ENCODE peak calls at places on chromosomes 6 and 20, in six cellular contexts. L is astrocyte of the cerebellum, I is lung, Z is pancreas, U is adrenal gland, O is fibroblast of lung. R is an unnamed sample.

GRCh38 chr6:156933201-156934053 is 156.2 kb downstream of the ARID1B start:
- DNase-seq in L (no peak), I (peak; percentile 41), Z (peak; percentile 74), U (no peak), O (no peak), R (no peak)

GRCh38 chr20:37207176-37207575 is 27.8 kb upstream of the MROH8 start:
- DNase-seq in L (no peak), I (no peak), Z (no peak), U (no peak), O (no peak), R (no peak)

GRCh38 chr20:56234110-56234509 is 14.4 kb upstream of the MC3R start:
- DNase-seq in L (no peak), I (no peak), Z (no peak), U (no peak), O (no peak), R (no peak)

GRCh38 chr6:103105686-103106085 is 1712.2 kb downstream of the GRIK2 start:
- DNase-seq in L (no peak), I (no peak), Z (no peak), U (no peak), O (no peak), R (no peak)

GRCh38 chr6:69917834-69918233 is 51.5 kb downstream of the COL19A1 start:
- DNase-seq in L (no peak), I (no peak), Z (no peak), U (no peak), O (peak; percentile 63), R (no peak)

GRCh38 chr20:37534401-37535157 is 6.9 kb upstream of the BLCAP start:
- DNase-seq in L (peak; percentile 73), I (peak; percentile 65), Z (no peak), U (peak; percentile 52), O (peak; percentile 62), R (peak; percentile 51)

GRCh38 chr20:23120936-23121765 is 35.0 kb upstream of the CD93 start:
- DNase-seq in L (no peak), I (no peak), Z (no peak), U (no peak), O (no peak), R (no peak)

GRCh38 chr6:72672906-72673305 is 51.0 kb downstream of the KCNQ5 start:
- DNase-seq in L (no peak), I (no peak), Z (no peak), U (no peak), O (no peak), R (no peak)

GRCh38 chr20:57301026-57301425 is 28.6 kb upstream of the SPO11 start:
- DNase-seq in L (no peak), I (no peak), Z (no peak), U (no peak), O (no peak), R (no peak)

GRCh38 chr6:20744911-20745557 is 210.8 kb downstream of the CDKAL1 start:
- DNase-seq in L (no peak), I (no peak), Z (no peak), U (no peak), O (no peak), R (no peak)

GRCh38 chr6:151806757-151807512 is 547 bp upstream of the ESR1 start:
- DNase-seq in L (no peak), I (no peak), Z (no peak), U (no peak), O (peak; percentile 13), R (no peak)

GRCh38 chr20:62027698-62028321 is 37.9 kb downstream of the TAF4 start:
- DNase-seq in L (no peak), I (no peak), Z (no peak), U (no peak), O (no peak), R (no peak)

GRCh38 chr6:31738048-31738979 is 1.5 kb upstream of the MSH5 start:
- DNase-seq in L (peak; percentile 65), I (no peak), Z (peak; percentile 52), U (no peak), O (peak; percentile 84), R (no peak)

GRCh38 chr20:36153754-36154695 is 515 bp upstream of the EPB41L1 start:
- DNase-seq in L (no peak), I (peak; percentile 85), Z (peak; percentile 92), U (peak; percentile 94), O (peak; percentile 68), R (no peak)

GRCh38 chr6:43865947-43866346 is 95.9 kb downstream of the VEGFA start:
- DNase-seq in L (no peak), I (no peak), Z (no peak), U (no peak), O (no peak), R (peak; percentile 59)

GRCh38 chr20:49594143-49594928 is 26.4 kb upstream of the PTGIS start:
- DNase-seq in L (no peak), I (no peak), Z (no peak), U (no peak), O (peak; percentile 77), R (peak; percentile 75)

GRCh38 chr6:135212020-135212806 is 31.1 kb downstream of the MYB start:
- DNase-seq in L (no peak), I (no peak), Z (no peak), U (no peak), O (peak; percentile 51), R (no peak)

GRCh38 chr20:34532751-34533150 is 16.5 kb downstream of the DYNLRB1 start:
- DNase-seq in L (no peak), I (no peak), Z (no peak), U (no peak), O (no peak), R (no peak)

DNA sequence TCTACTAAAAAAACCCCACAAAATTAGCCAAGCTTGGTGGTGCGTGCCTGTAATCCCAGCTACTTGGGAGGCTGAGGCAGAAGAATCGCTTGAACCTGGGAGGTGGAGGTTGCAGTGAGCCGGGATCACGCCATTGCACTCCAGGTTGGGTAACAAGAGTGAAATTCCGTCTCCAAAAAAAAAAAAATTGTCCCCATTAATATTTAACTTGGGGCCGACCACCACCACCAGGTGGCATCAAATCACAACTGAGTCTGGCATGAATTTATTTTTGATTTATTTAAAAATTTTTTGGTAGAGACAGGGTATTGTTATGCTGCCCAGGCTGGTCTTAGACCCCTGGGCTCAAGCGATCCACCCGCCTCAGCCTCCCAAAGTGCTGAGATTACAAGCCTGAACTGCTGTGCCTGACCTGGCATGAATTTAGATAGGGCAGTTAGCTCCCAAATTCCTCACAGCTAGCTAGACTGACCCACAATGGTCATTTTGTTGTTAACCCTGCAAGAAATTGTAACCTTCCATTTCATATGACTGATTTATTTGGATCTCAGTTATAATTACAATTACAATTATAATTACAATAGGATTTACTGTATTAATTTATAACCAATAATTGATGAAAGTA is 17.1 kb upstream of the BEND3 start:
- DNase-seq in L (no peak), I (no peak), Z (no peak), U (no peak), O (peak; percentile 20), R (no peak)
- TF ChIP-seq CTCF in L (peak; percentile 57), I (no peak), Z (no peak), U (peak; percentile 48), O (peak; percentile 60), R (peak; percentile 57)

GRCh38 chr20:50730765-50731054 is 670 bp upstream of the PARD6B start:
- DNase-seq in L (no peak), I (no peak), Z (no peak), U (no peak), O (no peak), R (no peak)
- TF ChIP-seq CTCF in L (no peak), I (no peak), Z (no peak), U (no peak), O (no peak), R (no peak)

GRCh38 chr6:6785163-6785521 is 196.6 kb downstream of the LY86 start:
- DNase-seq in L (no peak), I (no peak), Z (peak; percentile 55), U (peak; percentile 90), O (peak; percentile 7), R (no peak)

GRCh38 chr6:6784514-6785162 is 196.1 kb downstream of the LY86 start:
- DNase-seq in L (no peak), I (no peak), Z (no peak), U (no peak), O (no peak), R (no peak)

GRCh38 chr6:6790891-6791290 is 202.4 kb downstream of the LY86 start:
- DNase-seq in L (no peak), I (no peak), Z (no peak), U (no peak), O (peak; percentile 35), R (no peak)

GRCh38 chr6:6790393-6790792 is 201.9 kb downstream of the LY86 start:
- DNase-seq in L (no peak), I (no peak), Z (no peak), U (no peak), O (no peak), R (no peak)

GRCh38 chr6:6788394-6789020 is 200.0 kb downstream of the LY86 start:
- DNase-seq in L (no peak), I (no peak), Z (no peak), U (no peak), O (no peak), R (no peak)
- TF ChIP-seq CTCF in L (peak; percentile 39), I (no peak), Z (peak; percentile 30), U (peak; percentile 38), O (peak; percentile 67), R (peak; percentile 60)

GRCh38 chr20:5806457-5807263 is 56.5 kb downstream of the SHLD1 start:
- DNase-seq in L (no peak), I (no peak), Z (no peak), U (no peak), O (no peak), R (no peak)
- TF ChIP-seq CTCF in L (no peak), I (no peak), Z (no peak), U (peak; percentile 14), O (peak; percentile 26), R (peak; percentile 18)

GRCh38 chr6:30685977-30686907 is at the start of gene PPP1R18:
- DNase-seq in L (no peak), I (peak; percentile 82), Z (peak; percentile 79), U (peak; percentile 85), O (no peak), R (no peak)

GRCh38 chr6:30683980-30684338 is 2.5 kb downstream of the PPP1R18 start:
- DNase-seq in L (no peak), I (no peak), Z (no peak), U (no peak), O (no peak), R (no peak)

GRCh38 chr6:30684386-30685156 is 1.9 kb downstream of the PPP1R18 start:
- DNase-seq in L (no peak), I (no peak), Z (no peak), U (peak; percentile 41), O (peak; percentile 39), R (no peak)

GRCh38 chr6:30686908-30687658 is 638 bp upstream of the PPP1R18 start:
- DNase-seq in L (peak; percentile 67), I (peak; percentile 93), Z (peak; percentile 89), U (peak; percentile 97), O (peak; percentile 97), R (no peak)

DNA sequence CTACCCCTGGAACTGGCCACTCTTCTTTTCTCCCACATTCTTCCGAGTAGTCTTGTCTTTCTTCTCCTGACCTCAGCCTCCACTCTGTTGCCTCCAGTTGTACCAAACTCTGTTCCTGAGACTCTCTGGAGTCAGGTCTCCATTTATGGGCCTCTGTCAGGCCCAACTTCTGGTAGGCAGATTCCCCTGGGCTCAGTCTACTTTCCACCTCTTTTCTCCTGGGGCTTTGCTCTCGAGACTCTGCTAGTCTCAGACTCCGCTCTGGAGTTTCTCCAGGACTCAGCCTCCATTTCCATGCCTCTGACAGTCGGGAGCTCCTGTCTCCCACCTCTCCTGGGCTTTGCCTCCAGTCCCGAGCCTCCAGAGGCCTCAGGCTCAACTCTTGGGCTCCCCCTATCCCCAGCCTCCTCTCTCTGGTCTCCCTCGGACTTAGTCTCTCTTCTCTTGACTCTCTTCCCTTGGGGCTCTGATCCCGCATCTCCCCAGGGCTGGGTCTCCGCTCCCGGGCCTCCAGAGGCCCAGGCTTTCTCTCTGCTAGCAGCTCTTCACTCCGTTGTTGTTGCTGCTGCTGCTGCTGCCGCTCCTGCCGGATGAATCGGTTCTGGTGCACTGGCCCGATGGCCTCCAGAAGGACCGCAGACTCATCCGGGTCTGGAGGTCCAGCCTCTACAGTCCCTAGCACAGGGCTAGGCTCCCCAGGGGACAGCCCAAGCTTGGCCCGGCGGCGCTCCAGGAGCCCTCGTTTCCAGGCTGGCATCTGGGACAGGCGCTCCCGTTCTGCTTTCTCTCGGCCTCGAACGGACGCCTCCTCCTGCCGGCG is 1.1 kb downstream of the PPP1R18 start:
- DNase-seq in L (no peak), I (no peak), Z (peak; percentile 47), U (no peak), O (no peak), R (no peak)
- TF ChIP-seq CTCF in L (peak; percentile 37), I (no peak), Z (no peak), U (no peak), O (peak; percentile 39), R (peak; percentile 21)

R was measured in retinal pigment epithelial cell.